ENCODE peak calls at places on chromosome 4, in four cellular contexts. One of them, this sample, is unnamed.

GRCh38 chr4:4185528-4185927 is 41.2 kb downstream of the OTOP1 start:
- DNase-seq in endodermal cell: no peak
- DNase-seq in AG10803: no peak
- DNase-seq in AG09309: no peak
- DNase-seq in this sample: no peak

GRCh38 chr4:74440356-74440755 is 4.6 kb upstream of the AREG start:
- DNase-seq in endodermal cell: no peak
- DNase-seq in AG10803: no peak
- DNase-seq in AG09309: no peak
- DNase-seq in this sample: no peak

GRCh38 chr4:59987289-59987688 is 1212.8 kb upstream of the ADGRL3 start:
- DNase-seq in endodermal cell: no peak
- DNase-seq in AG10803: no peak
- DNase-seq in AG09309: no peak
- DNase-seq in this sample: no peak

GRCh38 chr4:179867300-179867878 is 2375.8 kb upstream of the TENM3 start:
- DNase-seq in endodermal cell: peak
- DNase-seq in AG10803: no peak
- DNase-seq in AG09309: no peak
- DNase-seq in this sample: peak

GRCh38 chr4:2832309-2832980 is 11.2 kb upstream of the ADD1 start:
- DNase-seq in endodermal cell: peak
- DNase-seq in AG10803: no peak
- DNase-seq in AG09309: no peak
- DNase-seq in this sample: no peak

GRCh38 chr4:7936963-7937362 is 2.7 kb downstream of the AFAP1 start:
- DNase-seq in endodermal cell: no peak
- DNase-seq in AG10803: peak
- DNase-seq in AG09309: no peak
- DNase-seq in this sample: no peak

GRCh38 chr4:173191623-173192041 is 23.0 kb downstream of the GALNT7 start:
- DNase-seq in endodermal cell: no peak
- DNase-seq in AG10803: no peak
- DNase-seq in AG09309: no peak
- DNase-seq in this sample: peak

GRCh38 chr4:129526812-129527211 is 430.9 kb downstream of the C4orf33 start:
- DNase-seq in endodermal cell: no peak
- DNase-seq in AG10803: no peak
- DNase-seq in AG09309: no peak
- DNase-seq in this sample: peak

GRCh38 chr4:8325284-8325973 is 55.9 kb downstream of the HTRA3 start:
- DNase-seq in endodermal cell: peak
- DNase-seq in AG10803: no peak
- DNase-seq in AG09309: no peak
- DNase-seq in this sample: peak

GRCh38 chr4:182736207-182736606 is 181.0 kb downstream of the DCTD start:
- DNase-seq in endodermal cell: no peak
- DNase-seq in AG10803: no peak
- DNase-seq in AG09309: no peak
- DNase-seq in this sample: peak

GRCh38 chr4:123706961-123707360 is 310.4 kb downstream of the SPRY1 start:
- DNase-seq in endodermal cell: peak
- DNase-seq in AG10803: peak
- DNase-seq in AG09309: no peak
- DNase-seq in this sample: no peak

GRCh38 chr4:168612435-168613139 is 115.7 kb downstream of the PALLD start:
- DNase-seq in endodermal cell: no peak
- DNase-seq in AG10803: peak
- DNase-seq in AG09309: no peak
- DNase-seq in this sample: peak

GRCh38 chr4:90069151-90069550 is 58.0 kb upstream of the CCSER1 start:
- DNase-seq in endodermal cell: no peak
- DNase-seq in AG10803: no peak
- DNase-seq in AG09309: no peak
- DNase-seq in this sample: peak

GRCh38 chr4:152663203-152664066 is 16.4 kb downstream of the TMEM154 start:
- DNase-seq in endodermal cell: peak
- DNase-seq in AG10803: peak
- DNase-seq in AG09309: peak
- DNase-seq in this sample: no peak

DNA sequence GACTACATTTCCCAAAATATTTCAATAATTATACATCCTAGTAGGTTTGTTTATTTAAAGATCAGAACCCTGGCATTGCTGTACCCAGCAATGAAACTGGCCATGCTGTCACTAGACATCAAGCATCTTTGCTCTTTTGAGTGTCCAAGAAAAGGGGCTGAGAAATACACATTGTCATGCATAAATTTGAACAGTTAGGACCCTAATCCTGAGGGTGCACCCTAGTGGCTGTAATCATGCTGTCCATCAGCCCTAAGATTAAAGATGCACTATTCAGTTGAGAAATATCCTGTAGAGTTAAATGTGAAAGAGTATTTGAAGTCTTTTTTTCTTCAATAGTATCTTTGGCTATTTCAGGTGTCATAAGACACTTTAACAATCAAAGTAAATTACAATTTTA is 108.8 kb downstream of the NFKB1 start:
- DNase-seq in endodermal cell: no peak
- DNase-seq in AG10803: no peak
- DNase-seq in AG09309: no peak
- DNase-seq in this sample: no peak
- TF ChIP-seq CTCF in endodermal cell: no peak
- TF ChIP-seq CTCF in AG10803: peak
- TF ChIP-seq CTCF in AG09309: peak
- TF ChIP-seq CTCF in this sample: no peak

GRCh38 chr4:118680808-118681207 is 4.4 kb upstream of the METTL14 start:
- DNase-seq in endodermal cell: no peak
- DNase-seq in AG10803: no peak
- DNase-seq in AG09309: no peak
- DNase-seq in this sample: no peak

GRCh38 chr4:118683513-118683912 is 1.7 kb upstream of the METTL14 start:
- DNase-seq in endodermal cell: peak
- DNase-seq in AG10803: no peak
- DNase-seq in AG09309: no peak
- DNase-seq in this sample: peak

GRCh38 chr4:118684873-118685811 is at the start of gene METTL14:
- DNase-seq in endodermal cell: peak
- DNase-seq in AG10803: peak
- DNase-seq in AG09309: peak
- DNase-seq in this sample: peak

GRCh38 chr4:118682928-118683327 is 2.3 kb upstream of the METTL14 start:
- DNase-seq in endodermal cell: peak
- DNase-seq in AG10803: peak
- DNase-seq in AG09309: peak
- DNase-seq in this sample: peak
- TF ChIP-seq CTCF in endodermal cell: peak
- TF ChIP-seq CTCF in AG10803: peak
- TF ChIP-seq CTCF in AG09309: peak
- TF ChIP-seq CTCF in this sample: peak

GRCh38 chr4:688695-689497 is at the start of gene SLC49A3:
- DNase-seq in endodermal cell: peak
- DNase-seq in AG10803: peak
- DNase-seq in AG09309: no peak
- DNase-seq in this sample: no peak
- TF ChIP-seq CTCF in endodermal cell: no peak
- TF ChIP-seq CTCF in AG10803: no peak
- TF ChIP-seq CTCF in AG09309: no peak
- TF ChIP-seq CTCF in this sample: no peak

DNA sequence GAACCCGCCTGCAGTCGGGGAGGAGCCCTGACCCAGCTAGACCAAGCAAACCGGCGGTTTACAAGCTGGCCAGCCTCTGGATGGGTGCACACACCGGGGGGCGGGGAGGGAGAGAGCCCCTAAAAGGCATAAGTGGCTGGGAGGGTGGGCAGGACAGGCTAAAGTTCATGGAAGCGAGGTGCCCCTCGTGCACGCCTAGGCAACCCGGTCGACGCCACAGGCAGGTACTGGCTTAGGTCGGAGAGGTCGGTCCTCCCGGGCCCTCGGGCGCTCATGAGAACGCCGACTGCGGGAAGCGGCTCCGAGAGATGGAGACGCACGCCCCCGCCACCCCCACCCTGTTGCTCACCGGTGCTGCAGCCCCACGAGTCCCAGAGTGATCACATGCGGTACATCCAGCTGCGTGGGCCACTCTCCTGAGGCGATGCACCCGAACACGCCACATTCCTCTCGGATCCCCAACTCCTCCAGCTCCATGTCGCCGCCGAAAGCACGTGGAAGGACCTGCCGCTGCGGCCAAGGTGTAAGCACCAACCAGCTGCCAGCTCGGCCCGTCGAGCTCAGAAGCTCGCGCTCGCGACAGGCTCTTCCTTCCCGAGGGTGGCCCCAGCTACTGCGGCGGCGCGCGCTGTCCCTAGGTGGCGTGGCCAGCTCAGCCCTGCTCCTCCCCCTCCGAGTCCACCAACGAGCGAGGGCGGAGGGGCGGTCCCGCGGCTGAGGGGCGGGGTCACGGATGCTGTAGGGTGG is at the start of gene PPAT:
- DNase-seq in endodermal cell: peak
- DNase-seq in AG10803: peak
- DNase-seq in AG09309: peak
- DNase-seq in this sample: peak
- TF ChIP-seq CTCF in endodermal cell: peak
- TF ChIP-seq CTCF in AG10803: peak
- TF ChIP-seq CTCF in AG09309: peak
- TF ChIP-seq CTCF in this sample: peak

DNA sequence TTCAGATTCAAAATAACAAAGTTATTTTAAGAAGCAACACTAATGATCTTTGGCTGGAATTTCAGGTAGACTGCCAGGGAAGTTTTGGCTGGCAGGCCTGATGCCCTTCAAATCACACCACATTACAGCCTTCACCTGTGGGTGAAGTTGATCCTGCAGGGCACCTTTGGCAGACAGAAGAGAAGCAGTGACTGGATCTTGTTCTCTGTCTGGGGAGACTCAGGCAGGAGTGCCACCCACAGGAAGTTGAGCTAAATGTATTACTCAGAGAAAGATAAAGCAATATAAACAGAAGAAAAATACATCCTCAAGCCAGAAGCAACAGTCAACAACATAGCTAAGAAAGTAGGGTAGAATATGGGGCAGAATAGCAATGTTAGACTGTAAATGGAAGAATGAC is 12.8 kb upstream of the CFAP299 start:
- DNase-seq in endodermal cell: peak
- DNase-seq in AG10803: peak
- DNase-seq in AG09309: no peak
- DNase-seq in this sample: peak
- TF ChIP-seq CTCF in endodermal cell: peak
- TF ChIP-seq CTCF in AG10803: peak
- TF ChIP-seq CTCF in AG09309: peak
- TF ChIP-seq CTCF in this sample: peak

This sample was measured in bronchial epithelial cell.